ENCODE peak calls at places on chromosomes 13 and 19, in nine cellular contexts. E, D, J, A, U, W, Z, L and S are unnamed samples.

GRCh38 chr13:74134777-74135305 is 637 bp upstream of the KLF12 start:
- DNase-seq in W (peak), U (peak), D (no peak), L (no peak), E (peak), Z (no peak), A (no peak), J (peak), S (peak)

GRCh38 chr13:39245688-39246087 is 207.4 kb downstream of the NHLRC3 start:
- DNase-seq in J (no peak), D (no peak), U (no peak), W (no peak), A (no peak), L (no peak), E (no peak), Z (no peak), S (no peak)

GRCh38 chr19:33673996-33674395 is 52.2 kb downstream of the CHST8 start:
- DNase-seq in U (no peak), L (no peak), A (no peak), W (no peak), E (no peak), J (peak), Z (no peak), D (peak), S (no peak)

GRCh38 chr19:33815410-33816340 is 19.0 kb downstream of the KCTD15 start:
- DNase-seq in Z (peak), L (no peak), A (no peak), D (peak), W (no peak), U (no peak), E (no peak), J (no peak), S (no peak)

GRCh38 chr13:79631260-79631659 is 150.3 kb downstream of the NDFIP2 start:
- DNase-seq in W (no peak), J (no peak), E (no peak), U (no peak), D (peak), A (peak), Z (peak), L (peak), S (no peak)

GRCh38 chr13:52127783-52128702 is 830 bp downstream of the NEK5 start:
- DNase-seq in W (no peak), U (no peak), Z (peak), A (peak), J (peak), E (peak), D (peak), L (no peak), S (peak)

GRCh38 chr19:36079389-36079788 is 24.7 kb downstream of the WDR62 start:
- DNase-seq in Z (no peak), J (no peak), W (no peak), L (no peak), D (no peak), U (no peak), E (no peak), A (no peak), S (no peak)

GRCh38 chr19:10230155-10230903 is 802 bp downstream of the S1PR2 start:
- DNase-seq in D (peak), W (peak), J (peak), U (no peak), E (peak), Z (no peak), A (no peak), L (no peak), S (peak)

GRCh38 chr19:41871573-41872383 is 5.3 kb upstream of the CD79A start:
- DNase-seq in Z (no peak), W (no peak), A (no peak), J (no peak), E (peak), L (no peak), D (no peak), U (no peak), S (no peak)

GRCh38 chr19:48443262-48443661 is 2.5 kb upstream of the GRWD1 start:
- DNase-seq in W (no peak), U (no peak), A (no peak), D (no peak), E (no peak), Z (no peak), J (peak), L (no peak), S (no peak)

GRCh38 chr13:113750554-113751399 is 8.2 kb upstream of the TMEM255B start:
- DNase-seq in Z (no peak), E (no peak), A (no peak), U (no peak), D (no peak), J (no peak), W (no peak), L (no peak), S (no peak)

GRCh38 chr19:35341006-35341405 is 6.7 kb upstream of the FFAR1 start:
- DNase-seq in W (no peak), L (no peak), J (no peak), D (no peak), Z (no peak), E (no peak), U (no peak), A (no peak), S (no peak)

GRCh38 chr13:67148219-67148583 is 81.9 kb downstream of the PCDH9 start:
- DNase-seq in Z (peak), E (no peak), L (peak), A (no peak), J (no peak), D (no peak), W (no peak), U (no peak), S (no peak)

GRCh38 chr19:934865-935422 is 9.1 kb downstream of the ARID3A start:
- DNase-seq in L (no peak), A (peak), U (no peak), E (no peak), D (peak), Z (peak), J (peak), W (peak), S (no peak)

GRCh38 chr13:35994131-35994966 is 136.8 kb downstream of the DCLK1 start:
- DNase-seq in U (peak), Z (peak), D (peak), J (no peak), A (peak), E (no peak), W (no peak), L (peak), S (no peak)

GRCh38 chr19:52603558-52604207 is 33.6 kb downstream of the ZNF701 start:
- DNase-seq in W (no peak), J (no peak), D (no peak), L (no peak), A (no peak), U (no peak), E (no peak), Z (peak), S (no peak)

GRCh38 chr19:488505-489417 is 7.5 kb upstream of the MADCAM1 start:
- DNase-seq in U (peak), J (peak), W (peak), D (peak), A (peak), L (peak), Z (peak), E (peak), S (peak)

GRCh38 chr13:76803831-76804230 is 82.4 kb downstream of the KCTD12 start:
- DNase-seq in D (no peak), A (no peak), J (no peak), Z (no peak), E (no peak), W (no peak), U (no peak), L (no peak), S (no peak)

GRCh38 chr19:46607441-46607841 is 6.3 kb downstream of the CALM3 start:
- DNase-seq in D (no peak), U (no peak), Z (no peak), E (no peak), J (no peak), L (no peak), A (no peak), W (peak), S (no peak)

GRCh38 chr19:13717194-13717643 is 47.1 kb upstream of the MRI1 start:
- DNase-seq in E (no peak), U (no peak), Z (no peak), D (no peak), L (no peak), A (no peak), W (no peak), J (no peak), S (no peak)

GRCh38 chr13:50732712-50733111 is 110.8 kb downstream of the DLEU7 start:
- DNase-seq in A (no peak), L (no peak), E (no peak), W (no peak), D (no peak), J (no peak), Z (peak), U (no peak), S (no peak)

GRCh38 chr19:48556163-48556562 is 4.2 kb downstream of the SULT2B1 start:
- DNase-seq in D (peak), U (no peak), J (no peak), A (no peak), Z (peak), E (no peak), L (no peak), W (no peak), S (no peak)

GRCh38 chr13:111920306-111920931 is 146.5 kb upstream of the SOX1 start:
- DNase-seq in D (no peak), E (no peak), W (no peak), U (no peak), J (peak), L (no peak), A (no peak), Z (no peak), S (no peak)

GRCh38 chr13:55410398-55411330 is 1730.1 kb upstream of the PRR20A start:
- DNase-seq in L (no peak), E (no peak), U (no peak), W (no peak), D (no peak), A (no peak), J (no peak), Z (no peak), S (no peak)

GRCh38 chr13:37747071-37747612 is 122.4 kb downstream of the TRPC4 start:
- DNase-seq in L (no peak), J (no peak), U (no peak), E (no peak), W (no peak), D (no peak), A (peak), Z (peak), S (no peak)

GRCh38 chr19:4455742-4456565 is 1.6 kb downstream of the UBXN6 start:
- DNase-seq in A (no peak), U (no peak), D (peak), E (no peak), W (peak), J (no peak), L (peak), Z (peak), S (no peak)

GRCh38 chr13:47598340-47598911 is 402.6 kb downstream of the SUCLA2 start:
- DNase-seq in J (no peak), Z (peak), W (no peak), E (no peak), L (no peak), U (no peak), D (no peak), A (no peak), S (no peak)

GRCh38 chr13:73096173-73097117 is 37.6 kb downstream of the KLF5 start:
- DNase-seq in W (no peak), L (no peak), A (no peak), Z (peak), D (no peak), E (no peak), J (no peak), U (no peak), S (no peak)

GRCh38 chr13:30898721-30899188 is 7.3 kb upstream of the MEDAG start:
- DNase-seq in W (peak), D (no peak), E (no peak), L (peak), J (no peak), Z (peak), A (peak), U (peak), S (peak)

GRCh38 chr13:81080911-81081454 is 740.1 kb upstream of the SPRY2 start:
- DNase-seq in E (no peak), Z (no peak), J (no peak), L (no peak), A (no peak), W (no peak), D (no peak), U (no peak), S (no peak)

GRCh38 chr19:29680447-29680846 is 15.2 kb downstream of the PLEKHF1 start:
- DNase-seq in W (no peak), A (no peak), U (no peak), D (no peak), J (peak), L (no peak), E (peak), Z (no peak), S (no peak)

GRCh38 chr19:6465006-6465405 is 935 bp downstream of the CRB3 start:
- DNase-seq in U (no peak), Z (no peak), D (no peak), W (no peak), A (no peak), E (no peak), J (peak), L (no peak), S (no peak)

GRCh38 chr13:96086736-96087135 is 3.2 kb upstream of the HS6ST3 start:
- DNase-seq in U (no peak), Z (no peak), A (no peak), W (no peak), D (no peak), E (no peak), L (no peak), J (no peak), S (no peak)

GRCh38 chr13:43200307-43200706 is 176.9 kb downstream of the DNAJC15 start:
- DNase-seq in Z (no peak), E (no peak), L (no peak), A (no peak), U (no peak), W (no peak), J (no peak), D (no peak), S (no peak)

GRCh38 chr13:101640797-101641400 is 188.4 kb downstream of the ITGBL1 start:
- DNase-seq in J (no peak), U (no peak), E (no peak), A (peak), Z (peak), D (no peak), L (peak), W (no peak), S (no peak)

GRCh38 chr19:2034729-2035589 is 16.1 kb downstream of the MKNK2 start:
- DNase-seq in A (no peak), U (no peak), L (no peak), J (peak), Z (peak), D (peak), E (peak), W (peak), S (peak)
- TF ChIP-seq CTCF in A (no peak), U (no peak), L (no peak), J (no peak), Z (no peak), D (no peak), E (no peak), W (no peak), S (no peak)

GRCh38 chr19:18780631-18781030 is 10.5 kb downstream of the COMP start:
- DNase-seq in W (no peak), D (no peak), A (no peak), E (no peak), L (no peak), J (no peak), Z (no peak), U (no peak), S (no peak)
- TF ChIP-seq CTCF in W (no peak), D (no peak), A (peak), E (peak), L (peak), J (no peak), Z (no peak), U (no peak), S (no peak)

GRCh38 chr19:15324791-15325519 is 7.4 kb downstream of the BRD4 start:
- DNase-seq in W (no peak), U (no peak), L (no peak), E (no peak), J (peak), Z (no peak), D (peak), A (no peak), S (no peak)
- TF ChIP-seq CTCF in W (no peak), U (no peak), L (no peak), E (no peak), J (no peak), Z (no peak), D (no peak), A (no peak), S (no peak)

DNA sequence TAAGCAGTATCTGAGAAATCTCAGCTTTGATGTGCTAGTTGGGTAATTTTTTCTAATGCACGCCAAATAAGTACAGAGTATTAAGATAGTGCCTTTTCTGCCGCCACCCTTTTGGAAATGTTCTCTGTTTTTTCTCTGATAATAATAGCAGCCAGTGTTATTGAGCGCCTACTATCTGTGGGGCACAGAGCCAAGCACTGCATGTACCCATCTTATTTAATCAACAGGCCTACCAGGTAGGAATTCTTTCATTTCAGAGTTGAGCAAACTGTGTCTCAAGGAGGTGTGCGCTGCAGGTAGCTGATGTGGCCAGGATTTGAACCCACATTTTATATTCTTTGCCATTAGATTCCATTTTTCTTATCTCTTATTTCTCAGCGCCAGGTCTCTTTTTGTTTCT is 1.4 kb downstream of the EPN1 start:
- DNase-seq in L (no peak), E (no peak), D (no peak), A (no peak), J (peak), U (no peak), Z (peak), W (no peak), S (no peak)
- TF ChIP-seq CTCF in L (no peak), E (no peak), D (no peak), A (no peak), J (no peak), U (no peak), Z (peak), W (no peak), S (no peak)

GRCh38 chr19:40778045-40778864 is at the start of gene RAB4B:
- DNase-seq in Z (peak), A (peak), L (peak), D (peak), W (peak), U (peak), J (peak), E (peak), S (peak)
- TF ChIP-seq CTCF in Z (no peak), A (no peak), L (no peak), D (no peak), W (no peak), U (no peak), J (no peak), E (no peak), S (no peak)

GRCh38 chr19:58409010-58409790 is 751 bp downstream of the ZNF584 start:
- DNase-seq in E (peak), D (peak), L (no peak), J (no peak), W (no peak), Z (peak), A (no peak), U (no peak), S (peak)

GRCh38 chr19:58407658-58408151 is 744 bp upstream of the ZNF584 start:
- DNase-seq in W (no peak), L (no peak), E (no peak), A (no peak), U (no peak), Z (peak), J (no peak), D (peak), S (no peak)

GRCh38 chr19:58401825-58402433 is 6.5 kb downstream of the RNF225 start:
- DNase-seq in U (no peak), D (no peak), J (no peak), L (no peak), Z (peak), A (no peak), W (no peak), E (no peak), S (no peak)

GRCh38 chr19:58408152-58409009 is at the start of gene ZNF584:
- DNase-seq in D (peak), L (peak), E (peak), Z (peak), A (peak), U (peak), W (peak), J (peak), S (peak)

DNA sequence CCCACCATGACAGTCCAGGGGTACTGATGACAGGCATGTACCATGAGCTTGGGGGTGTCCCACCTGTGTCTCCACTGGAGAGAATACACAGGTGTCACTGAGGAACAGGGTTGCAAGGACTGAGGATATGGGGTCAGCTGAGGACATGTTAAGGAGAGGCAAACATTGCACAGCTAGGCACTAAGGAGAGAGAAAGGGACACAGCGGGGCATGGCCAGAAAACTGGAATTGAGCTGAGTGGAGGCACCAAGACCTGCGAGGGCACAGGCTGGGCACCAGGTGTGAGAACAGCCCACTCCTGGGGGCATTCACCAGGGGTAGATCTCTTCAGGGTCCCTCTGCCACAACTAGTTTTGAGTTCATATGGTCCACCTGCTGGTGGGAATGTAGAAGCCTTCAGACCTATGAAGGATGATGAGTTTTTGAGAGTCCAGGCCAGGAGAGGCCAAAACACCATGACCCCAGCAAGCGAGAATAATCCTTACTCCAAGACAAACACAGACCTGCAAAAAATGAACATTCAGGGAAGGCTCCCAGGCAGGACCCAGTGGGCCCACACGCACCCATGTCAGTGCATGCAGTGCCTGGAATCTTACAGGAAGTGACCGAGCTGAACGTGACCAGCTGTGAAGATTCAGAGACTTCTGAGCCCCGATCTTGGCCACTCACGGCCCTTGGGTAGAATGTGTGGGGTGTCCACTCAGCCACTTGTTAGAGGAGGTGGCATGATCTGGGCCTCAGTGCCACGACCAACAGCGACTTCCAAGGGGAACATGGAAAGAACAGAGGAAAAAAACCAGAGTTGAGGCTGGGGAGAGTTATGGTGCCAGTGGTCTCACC is 1.4 kb upstream of the ZNF584 start:
- DNase-seq in U (no peak), Z (peak), E (no peak), D (no peak), A (no peak), J (no peak), W (no peak), L (no peak), S (no peak)
- TF ChIP-seq CTCF in U (no peak), Z (peak), E (peak), D (no peak), A (peak), J (peak), W (no peak), L (peak), S (peak)

GRCh38 chr13:25887962-25888655 is 163.7 kb downstream of the SHISA2 start:
- DNase-seq in W (no peak), J (no peak), Z (no peak), A (no peak), E (no peak), D (no peak), L (no peak), U (no peak), S (no peak)

GRCh38 chr13:25885418-25885817 is 166.4 kb downstream of the SHISA2 start:
- DNase-seq in Z (no peak), D (no peak), J (no peak), U (no peak), L (no peak), E (no peak), W (no peak), A (no peak), S (no peak)

GRCh38 chr13:25890671-25891212 is 161.1 kb downstream of the SHISA2 start:
- DNase-seq in L (no peak), Z (no peak), A (no peak), D (no peak), E (no peak), J (no peak), U (no peak), W (no peak), S (no peak)

GRCh38 chr13:25882732-25883357 is 169.0 kb downstream of the SHISA2 start:
- DNase-seq in E (no peak), D (no peak), J (no peak), A (no peak), W (no peak), L (no peak), Z (no peak), U (no peak), S (no peak)

GRCh38 chr13:25886438-25887214 is 165.2 kb downstream of the SHISA2 start:
- DNase-seq in L (peak), J (no peak), E (no peak), W (no peak), U (no peak), Z (peak), A (no peak), D (no peak), S (no peak)
- TF ChIP-seq CTCF in L (no peak), J (no peak), E (no peak), W (no peak), U (no peak), Z (no peak), A (no peak), D (no peak), S (no peak)